ENCODE peak calls at places on chromosomes 13 and 19, in seven cellular contexts. M is AG04450, C is endothelial cell, E is epithelial cell of proximal tubule, H is Caco-2, O is fibroblast of pulmonary artery, F is bronchial epithelial cell. N is an unnamed sample.

GRCh38 chr19:10074153-10074552 is 12.0 kb upstream of the SHFL start:
- DNase-seq in M (no peak), F (peak; percentile 13), O (peak; percentile 46), E (no peak), C (no peak), H (no peak), N (no peak)

GRCh38 chr13:114095486-114095885 is 36.9 kb downstream of the RASA3 start:
- DNase-seq in F (no peak), C (no peak), O (no peak), E (no peak), H (no peak), M (no peak), N (no peak)

GRCh38 chr13:113123226-113124150 is 889 bp downstream of the F10 start:
- DNase-seq in E (no peak), M (no peak), C (peak; percentile 38), F (no peak), H (no peak), O (no peak), N (peak; percentile 41)

GRCh38 chr19:15115080-15115479 is 7.9 kb downstream of the SYDE1 start:
- DNase-seq in O (peak; percentile 68), F (no peak), C (no peak), M (no peak), H (no peak), E (no peak), N (no peak)

GRCh38 chr19:9839415-9839814 is 4.3 kb downstream of the PIN1 start:
- DNase-seq in F (no peak), C (no peak), E (no peak), M (no peak), O (peak; percentile 27), H (no peak), N (no peak)

GRCh38 chr19:2041436-2041685 is 9.7 kb downstream of the MKNK2 start:
- DNase-seq in C (no peak), F (no peak), O (no peak), H (no peak), E (no peak), M (no peak), N (no peak)

GRCh38 chr19:17739121-17739875 is 12.0 kb upstream of the FCHO1 start:
- DNase-seq in H (no peak), C (no peak), O (peak; percentile 42), M (no peak), E (no peak), F (no peak), N (peak; percentile 70)

GRCh38 chr19:30090476-30090875 is 148.4 kb downstream of the URI1 start:
- DNase-seq in O (no peak), M (no peak), H (no peak), C (no peak), E (no peak), F (no peak), N (no peak)

GRCh38 chr19:35295792-35296462 is 4.0 kb downstream of the MAG start:
- DNase-seq in F (no peak), M (no peak), C (no peak), O (no peak), H (no peak), E (no peak), N (no peak)

GRCh38 chr13:113533441-113533840 is 42.9 kb upstream of the DCUN1D2 start:
- DNase-seq in F (peak; percentile 44), M (no peak), H (no peak), O (no peak), C (no peak), E (no peak), N (peak; percentile 20)

GRCh38 chr19:12864721-12865715 is 16.2 kb downstream of the DNASE2 start:
- DNase-seq in O (no peak), C (no peak), H (no peak), E (no peak), F (no peak), M (no peak), N (no peak)

GRCh38 chr13:97242755-97243497 is 20.8 kb downstream of the MBNL2 start:
- DNase-seq in M (no peak), H (no peak), C (no peak), O (no peak), F (no peak), E (no peak), N (no peak)

GRCh38 chr13:102718746-102719145 is 23.9 kb upstream of the METTL21C start:
- DNase-seq in O (no peak), F (no peak), M (no peak), C (no peak), H (no peak), E (no peak), N (no peak)

GRCh38 chr13:24265453-24265852 is 43.9 kb upstream of the C1QTNF9 start:
- DNase-seq in M (no peak), F (no peak), C (no peak), E (no peak), H (no peak), O (no peak), N (no peak)

DNA sequence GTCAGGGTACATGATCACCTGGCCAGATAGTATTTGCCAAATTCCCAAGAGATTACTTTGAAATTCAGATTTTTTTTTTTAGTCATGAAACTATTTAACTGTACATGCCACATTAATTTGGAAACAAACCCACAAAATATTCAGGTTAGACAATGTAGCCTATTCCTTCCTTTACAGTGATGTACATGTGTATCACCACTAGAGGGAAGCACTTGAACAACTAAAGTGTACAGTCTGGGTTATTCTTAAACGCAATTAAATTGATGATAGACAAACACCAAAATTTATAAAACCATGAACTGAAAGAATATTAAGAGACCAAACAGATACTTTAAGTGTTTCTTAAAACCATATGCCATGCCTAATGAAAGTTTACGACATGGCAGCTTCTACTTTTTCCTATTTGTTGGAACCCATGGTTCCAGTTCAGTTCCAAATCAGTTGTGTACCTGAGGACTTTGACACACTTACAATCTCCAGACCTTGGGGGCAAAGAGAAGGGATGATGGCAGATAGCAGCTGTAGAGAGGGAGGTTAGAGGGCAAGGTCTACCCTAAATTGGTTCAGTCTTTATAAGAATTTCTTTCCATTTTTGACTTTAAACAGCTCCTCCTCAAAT is 52.8 kb downstream of the TNFSF13B start:
- DNase-seq in C (no peak), F (peak; percentile 47), O (peak; percentile 64), H (no peak), E (no peak), M (peak; percentile 4), N (no peak)
- TF ChIP-seq CTCF in C (peak; percentile 90), F (peak; percentile 46), O (peak; percentile 80), H (peak; percentile 84), E (peak; percentile 74), M (peak; percentile 76), N (peak; percentile 82)

DNA sequence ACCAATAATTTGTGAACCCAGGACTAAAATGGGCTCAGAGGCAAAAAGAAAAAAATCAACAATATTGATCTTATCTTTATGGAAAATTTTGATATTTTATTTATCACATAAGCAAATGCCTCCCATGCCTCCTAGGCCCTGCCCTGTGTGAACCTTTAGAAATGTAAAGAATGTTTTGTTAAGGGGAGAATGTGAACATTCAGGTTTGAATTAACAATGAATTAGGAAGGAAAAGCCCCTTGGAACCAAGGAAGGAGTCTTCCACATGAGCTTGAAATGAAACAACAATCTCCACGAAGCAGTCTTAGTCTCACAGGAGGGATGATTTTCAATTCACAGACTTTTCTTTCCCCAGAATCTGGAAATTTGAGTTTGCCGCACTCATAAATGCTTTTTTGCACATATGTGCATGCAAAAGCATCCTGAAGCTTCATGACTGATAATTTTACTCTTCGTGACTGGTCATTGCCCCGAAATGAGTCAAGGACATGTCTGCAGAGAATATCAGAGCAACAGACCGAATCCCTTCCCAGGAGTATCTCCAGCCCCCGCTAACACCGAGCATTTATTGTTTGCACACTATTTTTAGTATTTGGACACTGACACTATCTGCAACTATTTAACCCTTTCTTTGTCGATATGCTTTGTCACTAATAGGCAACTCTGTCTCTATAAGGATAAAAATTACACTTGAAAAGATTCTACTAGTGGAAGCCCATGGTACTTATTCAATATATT is 135.2 kb downstream of the DCT start:
- DNase-seq in F (peak; percentile 8), H (no peak), M (no peak), O (no peak), C (no peak), E (no peak), N (no peak)
- TF ChIP-seq CTCF in F (no peak), H (no peak), M (no peak), O (no peak), C (no peak), E (no peak), N (no peak)

GRCh38 chr19:6350688-6351087 is 10.6 kb upstream of the CLPP start:
- DNase-seq in C (no peak), H (no peak), O (no peak), E (no peak), F (no peak), M (no peak), N (no peak)

GRCh38 chr19:6357174-6357573 is 4.2 kb upstream of the CLPP start:
- DNase-seq in M (no peak), F (no peak), C (no peak), H (no peak), O (no peak), E (no peak), N (no peak)

GRCh38 chr19:6352381-6353165 is 8.8 kb upstream of the CLPP start:
- DNase-seq in O (no peak), C (no peak), F (no peak), H (no peak), E (no peak), M (no peak), N (no peak)

GRCh38 chr19:6357995-6358394 is 3.3 kb upstream of the CLPP start:
- DNase-seq in C (no peak), H (no peak), M (no peak), F (no peak), E (no peak), O (no peak), N (no peak)

GRCh38 chr19:6354098-6354674 is 7.1 kb upstream of the CLPP start:
- DNase-seq in M (no peak), O (peak; percentile 47), E (no peak), C (no peak), H (no peak), F (no peak), N (no peak)
- TF ChIP-seq CTCF in M (peak; percentile 51), O (peak; percentile 45), E (peak; percentile 61), C (peak; percentile 42), H (peak; percentile 2), F (peak; percentile 30), N (peak; percentile 48)

GRCh38 chr13:101455863-101456262 is 3.4 kb downstream of the ITGBL1 start:
- DNase-seq in E (peak; percentile 73), C (no peak), O (peak; percentile 89), M (peak; percentile 79), H (no peak), F (peak; percentile 93), N (no peak)

GRCh38 chr13:101452519-101453485 is at the start of gene ITGBL1:
- DNase-seq in C (no peak), E (no peak), F (no peak), M (no peak), H (no peak), O (peak; percentile 17), N (no peak)

GRCh38 chr13:101454767-101455166 is 2.3 kb downstream of the ITGBL1 start:
- DNase-seq in E (no peak), F (peak; percentile 76), M (no peak), H (no peak), O (peak; percentile 39), C (no peak), N (no peak)

GRCh38 chr13:101451641-101452040 is 834 bp upstream of the ITGBL1 start:
- DNase-seq in E (no peak), M (no peak), O (no peak), H (no peak), C (no peak), F (no peak), N (no peak)

DNA sequence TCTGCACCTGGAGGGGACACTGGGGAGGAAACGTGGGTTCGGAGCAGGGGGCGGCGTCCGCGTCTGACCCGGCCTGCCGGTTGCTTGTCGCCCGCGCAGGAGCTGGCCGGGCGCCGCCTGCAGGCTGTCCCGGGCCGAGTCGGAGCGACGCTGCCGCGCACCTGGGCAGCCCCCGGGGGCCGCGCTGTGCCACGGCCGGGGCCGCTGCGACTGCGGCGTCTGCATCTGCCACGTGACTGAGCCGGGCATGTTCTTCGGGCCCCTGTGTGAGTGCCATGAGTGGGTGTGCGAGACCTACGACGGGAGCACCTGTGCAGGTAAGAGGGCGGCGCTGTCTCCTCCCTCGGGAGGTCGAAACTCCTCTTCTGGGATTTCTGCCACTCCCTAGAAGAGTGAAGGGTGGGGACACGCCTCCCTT is 1.3 kb downstream of the ITGBL1 start:
- DNase-seq in H (no peak), M (no peak), C (peak; percentile 18), O (no peak), F (peak; percentile 52), E (no peak), N (peak; percentile 50)
- TF ChIP-seq CTCF in H (no peak), M (no peak), C (no peak), O (no peak), F (peak; percentile 52), E (no peak), N (peak; percentile 35)

N was measured in lower lobe of right lung.